ENCODE peak calls at places on chromosomes 4 and X, in nine cellular contexts. One of them, this sample, is unnamed.

GRCh38 chr4:5858020-5858769 is 34.7 kb downstream of the CRMP1 start:
- DNase-seq in substantia nigra: no peak
- DNase-seq in colonic mucosa: no peak
- DNase-seq in omental fat pad: no peak
- DNase-seq in mucosa of gallbladder: no peak
- DNase-seq in NCI-H2081: no peak
- DNase-seq in stimulated activated CD8-positive, alpha-beta memory T cell treated with anti-CD3 and anti-CD28 coated beads, Interleukin-15, amount 100 ng/mL, for 1 hour: no peak
- DNase-seq in iPS DF 6.9: no peak
- DNase-seq in NT2/D1: no peak
- DNase-seq in this sample: no peak

GRCh38 chrX:110852180-110852579 is 56.6 kb upstream of the CHRDL1 start:
- DNase-seq in omental fat pad: no peak
- DNase-seq in NCI-H2081: peak
- DNase-seq in colonic mucosa: no peak
- DNase-seq in NT2/D1: no peak
- DNase-seq in substantia nigra: no peak
- DNase-seq in mucosa of gallbladder: no peak
- DNase-seq in stimulated activated CD8-positive, alpha-beta memory T cell treated with anti-CD3 and anti-CD28 coated beads, Interleukin-15, amount 100 ng/mL, for 1 hour: no peak
- DNase-seq in iPS DF 6.9: peak
- DNase-seq in this sample: no peak

GRCh38 chrX:24025741-24026402 is 1.1 kb downstream of the KLHL15 start:
- DNase-seq in mucosa of gallbladder: no peak
- DNase-seq in iPS DF 6.9: no peak
- DNase-seq in substantia nigra: peak
- DNase-seq in NT2/D1: no peak
- DNase-seq in NCI-H2081: no peak
- DNase-seq in colonic mucosa: peak
- DNase-seq in stimulated activated CD8-positive, alpha-beta memory T cell treated with anti-CD3 and anti-CD28 coated beads, Interleukin-15, amount 100 ng/mL, for 1 hour: no peak
- DNase-seq in omental fat pad: no peak
- DNase-seq in this sample: peak

GRCh38 chr4:78659264-78659663 is 107.7 kb downstream of the ANXA3 start:
- DNase-seq in NT2/D1: no peak
- DNase-seq in stimulated activated CD8-positive, alpha-beta memory T cell treated with anti-CD3 and anti-CD28 coated beads, Interleukin-15, amount 100 ng/mL, for 1 hour: no peak
- DNase-seq in mucosa of gallbladder: peak
- DNase-seq in NCI-H2081: no peak
- DNase-seq in omental fat pad: no peak
- DNase-seq in colonic mucosa: no peak
- DNase-seq in iPS DF 6.9: no peak
- DNase-seq in substantia nigra: no peak
- DNase-seq in this sample: no peak

GRCh38 chrX:107823456-107823855 is 2.2 kb upstream of the MID2 start:
- DNase-seq in iPS DF 6.9: no peak
- DNase-seq in stimulated activated CD8-positive, alpha-beta memory T cell treated with anti-CD3 and anti-CD28 coated beads, Interleukin-15, amount 100 ng/mL, for 1 hour: no peak
- DNase-seq in NT2/D1: no peak
- DNase-seq in colonic mucosa: no peak
- DNase-seq in NCI-H2081: no peak
- DNase-seq in substantia nigra: no peak
- DNase-seq in omental fat pad: no peak
- DNase-seq in mucosa of gallbladder: no peak
- DNase-seq in this sample: no peak

GRCh38 chr4:39365360-39365759 is 802 bp downstream of the RFC1 start:
- DNase-seq in omental fat pad: no peak
- DNase-seq in stimulated activated CD8-positive, alpha-beta memory T cell treated with anti-CD3 and anti-CD28 coated beads, Interleukin-15, amount 100 ng/mL, for 1 hour: no peak
- DNase-seq in substantia nigra: no peak
- DNase-seq in NT2/D1: no peak
- DNase-seq in NCI-H2081: no peak
- DNase-seq in mucosa of gallbladder: no peak
- DNase-seq in colonic mucosa: no peak
- DNase-seq in iPS DF 6.9: no peak
- DNase-seq in this sample: no peak

GRCh38 chr4:147019061-147019460 is 73.4 kb upstream of the TTC29 start:
- DNase-seq in mucosa of gallbladder: peak
- DNase-seq in omental fat pad: peak
- DNase-seq in substantia nigra: peak
- DNase-seq in stimulated activated CD8-positive, alpha-beta memory T cell treated with anti-CD3 and anti-CD28 coated beads, Interleukin-15, amount 100 ng/mL, for 1 hour: peak
- DNase-seq in iPS DF 6.9: no peak
- DNase-seq in NCI-H2081: peak
- DNase-seq in NT2/D1: no peak
- DNase-seq in colonic mucosa: peak
- DNase-seq in this sample: no peak

GRCh38 chr4:41176357-41176756 is 38.0 kb downstream of the APBB2 start:
- DNase-seq in colonic mucosa: no peak
- DNase-seq in NT2/D1: no peak
- DNase-seq in NCI-H2081: no peak
- DNase-seq in mucosa of gallbladder: no peak
- DNase-seq in omental fat pad: no peak
- DNase-seq in substantia nigra: no peak
- DNase-seq in iPS DF 6.9: no peak
- DNase-seq in stimulated activated CD8-positive, alpha-beta memory T cell treated with anti-CD3 and anti-CD28 coated beads, Interleukin-15, amount 100 ng/mL, for 1 hour: no peak
- DNase-seq in this sample: no peak

GRCh38 chr4:81921757-81922159 is 450.1 kb upstream of the RASGEF1B start:
- DNase-seq in NCI-H2081: no peak
- DNase-seq in mucosa of gallbladder: no peak
- DNase-seq in iPS DF 6.9: no peak
- DNase-seq in omental fat pad: no peak
- DNase-seq in NT2/D1: no peak
- DNase-seq in substantia nigra: no peak
- DNase-seq in colonic mucosa: no peak
- DNase-seq in stimulated activated CD8-positive, alpha-beta memory T cell treated with anti-CD3 and anti-CD28 coated beads, Interleukin-15, amount 100 ng/mL, for 1 hour: no peak
- DNase-seq in this sample: no peak

GRCh38 chrX:20427173-20427770 is 160.6 kb upstream of the RPS6KA3 start:
- DNase-seq in iPS DF 6.9: no peak
- DNase-seq in colonic mucosa: no peak
- DNase-seq in substantia nigra: no peak
- DNase-seq in omental fat pad: no peak
- DNase-seq in stimulated activated CD8-positive, alpha-beta memory T cell treated with anti-CD3 and anti-CD28 coated beads, Interleukin-15, amount 100 ng/mL, for 1 hour: no peak
- DNase-seq in NT2/D1: no peak
- DNase-seq in NCI-H2081: no peak
- DNase-seq in mucosa of gallbladder: no peak
- DNase-seq in this sample: no peak

GRCh38 chr4:20462426-20463175 is 210.9 kb downstream of the SLIT2 start:
- DNase-seq in NCI-H2081: no peak
- DNase-seq in colonic mucosa: no peak
- DNase-seq in NT2/D1: no peak
- DNase-seq in stimulated activated CD8-positive, alpha-beta memory T cell treated with anti-CD3 and anti-CD28 coated beads, Interleukin-15, amount 100 ng/mL, for 1 hour: no peak
- DNase-seq in omental fat pad: no peak
- DNase-seq in mucosa of gallbladder: no peak
- DNase-seq in iPS DF 6.9: no peak
- DNase-seq in substantia nigra: no peak
- DNase-seq in this sample: no peak

GRCh38 chr4:162475221-162475620 is 311.4 kb upstream of the FSTL5 start:
- DNase-seq in substantia nigra: no peak
- DNase-seq in colonic mucosa: no peak
- DNase-seq in mucosa of gallbladder: no peak
- DNase-seq in NCI-H2081: no peak
- DNase-seq in NT2/D1: no peak
- DNase-seq in stimulated activated CD8-positive, alpha-beta memory T cell treated with anti-CD3 and anti-CD28 coated beads, Interleukin-15, amount 100 ng/mL, for 1 hour: no peak
- DNase-seq in iPS DF 6.9: no peak
- DNase-seq in omental fat pad: no peak
- DNase-seq in this sample: no peak